ENCODE peak calls at places on chromosomes 5 and 9, in four cellular contexts. J, C, T and U are unnamed samples.
A peak's percentile ranks its signal among the peaks of the same experiment; 100 is the strongest.

GRCh38 chr9:31078175-31078574 is 1306.3 kb upstream of the ACO1 start:
- DNase-seq in J (no peak), C (no peak), T (no peak), U (no peak)

GRCh38 chr9:135023389-135023788 is 64.1 kb upstream of the OLFM1 start:
- DNase-seq in J (peak; percentile 67), C (no peak), T (peak; percentile 12), U (peak; percentile 84)

GRCh38 chr5:102628449-102629175 is 126.5 kb upstream of the PAM start:
- DNase-seq in J (no peak), C (no peak), T (peak; percentile 40), U (peak; percentile 15)

GRCh38 chr9:93161801-93162635 is 21.9 kb upstream of the WNK2 start:
- DNase-seq in J (no peak), C (no peak), T (no peak), U (no peak)

GRCh38 chr9:20835364-20836286 is 151.6 kb downstream of the FOCAD start:
- DNase-seq in J (no peak), C (no peak), T (no peak), U (peak; percentile 46)

GRCh38 chr9:135711411-135711810 is 9.4 kb downstream of the KCNT1 start:
- DNase-seq in J (no peak), C (no peak), T (no peak), U (no peak)

GRCh38 chr9:125359011-125359410 is 97.4 kb downstream of the GAPVD1 start:
- DNase-seq in J (no peak), C (no peak), T (no peak), U (no peak)

GRCh38 chr5:68460147-68460760 is 244.7 kb downstream of the PIK3R1 start:
- DNase-seq in J (no peak), C (peak; percentile 55), T (peak; percentile 60), U (peak; percentile 67)

GRCh38 chr5:114822885-114823284 is 346.8 kb downstream of the TRIM36 start:
- DNase-seq in J (no peak), C (no peak), T (no peak), U (no peak)

GRCh38 chr9:135928074-135928730 is 20.9 kb upstream of the CAMSAP1 start:
- DNase-seq in J (no peak), C (no peak), T (no peak), U (no peak)

GRCh38 chr5:98770158-98770910 is 3.1 kb upstream of the RGMB start:
- DNase-seq in J (peak; percentile 72), C (peak; percentile 77), T (no peak), U (peak; percentile 78)

GRCh38 chr5:176700239-176700847 is 53.1 kb downstream of the TSPAN17 start:
- DNase-seq in J (no peak), C (peak; percentile 84), T (no peak), U (no peak)

GRCh38 chr5:168291961-168292782 is 727 bp downstream of the WWC1 start:
- DNase-seq in J (peak; percentile 73), C (peak; percentile 86), T (no peak), U (peak; percentile 55)

GRCh38 chr5:1542755-1543154 is 19.0 kb upstream of the LPCAT1 start:
- DNase-seq in J (peak; percentile 86), C (peak; percentile 15), T (peak; percentile 79), U (peak; percentile 99)

GRCh38 chr5:180050106-180050929 is 21.2 kb downstream of the RNF130 start:
- DNase-seq in J (no peak), C (no peak), T (no peak), U (no peak)

GRCh38 chr5:96260009-96260408 is 173.0 kb downstream of the PCSK1 start:
- DNase-seq in J (no peak), C (no peak), T (no peak), U (no peak)

GRCh38 chr5:53991942-53992341 is 318.4 kb downstream of the ARL15 start:
- DNase-seq in J (no peak), C (no peak), T (no peak), U (peak; percentile 23)
- TF ChIP-seq CTCF in J (peak; percentile 36), C (peak; percentile 76), T (no peak), U (peak; percentile 22)

DNA sequence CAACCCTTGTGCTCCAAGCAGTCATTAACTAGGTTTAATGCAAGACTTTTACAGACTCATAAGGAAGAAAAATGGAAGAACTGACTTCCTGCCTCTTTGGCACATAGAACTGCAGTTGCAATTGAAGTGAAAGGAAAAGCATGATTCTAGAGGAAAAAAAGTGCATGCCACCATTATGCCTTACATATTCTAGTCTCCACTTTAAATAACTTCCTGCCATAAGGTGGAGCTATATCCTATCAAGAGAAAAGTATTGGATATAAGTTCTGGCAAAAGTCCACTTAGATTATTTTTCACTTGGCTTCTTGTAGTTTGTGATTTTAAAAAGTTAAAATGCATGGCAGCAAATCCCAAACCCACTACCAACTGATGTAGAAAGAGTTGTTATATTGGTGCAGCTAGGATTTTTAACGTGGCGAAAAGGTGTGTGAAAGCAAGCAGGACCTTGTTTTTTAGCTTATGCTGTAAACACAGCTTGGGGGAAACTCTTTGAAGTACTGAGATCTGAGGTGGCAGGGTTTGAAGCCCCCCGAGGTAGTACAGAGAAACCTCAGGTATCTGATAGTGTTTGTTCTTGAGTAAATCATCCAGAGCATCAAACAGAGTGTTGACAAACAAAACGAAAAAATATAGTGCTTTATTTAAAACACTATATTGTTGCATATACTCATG is 117.9 kb downstream of the ANXA1 start:
- DNase-seq in J (no peak), C (peak; percentile 60), T (peak; percentile 6), U (peak; percentile 44)
- TF ChIP-seq CTCF in J (no peak), C (peak; percentile 69), T (peak; percentile 30), U (peak; percentile 36)

GRCh38 chr5:151758430-151759241 is at the start of gene ATOX1:
- DNase-seq in J (peak; percentile 97), C (peak; percentile 97), T (peak; percentile 67), U (peak; percentile 96)
- TF ChIP-seq CTCF in J (no peak), C (peak; percentile 41), T (no peak), U (no peak)

DNA sequence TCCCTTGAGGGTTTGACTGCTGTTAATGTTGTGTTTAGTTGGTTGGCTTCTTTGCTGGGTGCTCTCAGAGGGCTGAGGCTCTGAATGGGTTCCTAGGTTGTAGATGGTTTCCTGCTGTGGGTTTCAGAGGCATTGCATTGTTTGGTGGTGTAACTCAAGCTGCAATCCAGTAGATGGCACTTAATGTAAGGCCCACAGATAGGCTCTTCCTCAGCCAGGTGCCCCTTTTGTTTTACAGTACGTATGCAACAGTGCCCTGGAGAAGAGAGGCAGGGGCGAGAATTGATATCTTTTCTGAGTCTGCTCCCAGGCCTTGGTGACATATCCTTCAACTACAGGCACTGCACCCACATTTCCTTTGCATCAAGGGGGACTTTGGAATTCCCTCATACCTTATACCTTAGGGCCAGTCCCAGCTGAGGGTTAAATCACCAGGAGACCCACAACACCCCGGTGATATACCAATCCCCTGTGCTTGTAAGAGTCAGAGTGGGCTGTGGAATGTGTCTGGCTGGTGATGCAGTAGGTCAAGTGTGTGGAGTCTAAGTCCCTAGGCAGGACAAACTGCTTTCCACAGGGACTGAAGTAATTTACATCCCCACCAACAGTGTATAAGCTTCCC is 7.0 kb upstream of the UGT3A2 start:
- DNase-seq in J (no peak), C (peak; percentile 73), T (peak; percentile 22), U (no peak)
- TF ChIP-seq CTCF in J (no peak), C (peak; percentile 72), T (peak; percentile 24), U (no peak)